ENCODE peak calls at places on chromosome 20, in ten cellular contexts. Q is OCI-LY7; W is heart right ventricle; S is upper lobe of right lung; O is naive thymus-derived CD4-positive, alpha-beta T cell; I is body of pancreas; T is right cardiac atrium; Z is IMR-90; U is psoas muscle; G is PC-9. F is an unnamed sample. For H3K4me1, the result is how much of the 10 kb centered on the place peaks cover.

GRCh38 chr20:47720636-47721427 is 64.4 kb downstream of the SULF2 start:
- DNase-seq in Q (no peak), W (no peak), S (no peak), O (no peak), I (no peak), T (no peak), Z (peak), U (no peak), G (no peak), F (no peak)

GRCh38 chr20:3105256-3106137 is 21.0 kb upstream of the AVP start:
- DNase-seq in Q (no peak), W (no peak), S (no peak), O (no peak), I (no peak), T (no peak), Z (no peak), U (no peak), G (no peak), F (no peak)

GRCh38 chr20:18019068-18019467 is 38.6 kb downstream of the OVOL2 start:
- DNase-seq in Q (peak), W (no peak), S (no peak), O (no peak), I (no peak), T (no peak), Z (peak), U (no peak), G (no peak), F (no peak)

GRCh38 chr20:38435555-38435939 is 419 bp upstream of the SNHG17 start:
- DNase-seq in Q (no peak), W (no peak), S (no peak), O (no peak), I (no peak), T (no peak), Z (peak), U (no peak), G (no peak), F (no peak)

GRCh38 chr20:58407966-58408557 is 19.0 kb downstream of the VAPB start:
- DNase-seq in Q (peak), W (no peak), S (no peak), O (peak), I (peak), T (no peak), Z (no peak), U (no peak), G (no peak), F (no peak)

GRCh38 chr20:49377326-49377725 is 99.5 kb upstream of the ZNFX1 start:
- DNase-seq in Q (no peak), W (no peak), S (no peak), O (no peak), I (no peak), T (no peak), Z (no peak), U (no peak), G (no peak), F (no peak)

GRCh38 chr20:44409132-44409600 is 53.7 kb downstream of the HNF4A start:
- DNase-seq in Q (no peak), W (no peak), S (no peak), O (no peak), I (no peak), T (no peak), Z (peak), U (no peak), G (no peak), F (no peak)

GRCh38 chr20:3889489-3890409 is 562 bp downstream of the PANK2 start:
- DNase-seq in Q (peak), W (peak), S (peak), O (no peak), I (peak), T (peak), Z (no peak), U (peak), G (peak), F (peak)

GRCh38 chr20:43564993-43565757 is 6.3 kb downstream of the SGK2 start:
- DNase-seq in Q (no peak), W (no peak), S (no peak), O (no peak), I (no peak), T (no peak), Z (no peak), U (no peak), G (no peak), F (no peak)

GRCh38 chr20:45908086-45908485 is 3.9 kb downstream of the PLTP start:
- DNase-seq in Q (no peak), W (no peak), S (no peak), O (no peak), I (no peak), T (no peak), Z (no peak), U (no peak), G (no peak), F (no peak)

GRCh38 chr20:53493201-53493908 is 100.3 kb downstream of the ZNF217 start:
- DNase-seq in Q (no peak), W (no peak), S (no peak), O (no peak), I (no peak), T (no peak), Z (no peak), U (no peak), G (no peak), F (no peak)

GRCh38 chr20:11502051-11502450 is 415.6 kb upstream of the BTBD3 start:
- DNase-seq in Q (no peak), W (no peak), S (no peak), O (no peak), I (no peak), T (no peak), Z (peak), U (no peak), G (no peak), F (no peak)

GRCh38 chr20:34365765-34366213 is 2.7 kb downstream of the ITCH start:
- DNase-seq in Q (peak), W (no peak), S (no peak), O (no peak), I (no peak), T (no peak), Z (no peak), U (no peak), G (no peak), F (no peak)

GRCh38 chr20:51969191-51969590 is 166.9 kb upstream of the SALL4 start:
- DNase-seq in Q (no peak), W (no peak), S (no peak), O (no peak), I (no peak), T (no peak), Z (no peak), U (no peak), G (no peak), F (no peak)

GRCh38 chr20:44218441-44218840 is 7.9 kb upstream of the OSER1 start:
- DNase-seq in Q (no peak), W (no peak), S (no peak), O (peak), I (no peak), T (no peak), Z (no peak), U (no peak), G (no peak), F (peak)

GRCh38 chr20:37880726-37881591 is 22.0 kb upstream of the VSTM2L start:
- DNase-seq in Q (no peak), W (peak), S (no peak), O (no peak), I (no peak), T (peak), Z (no peak), U (peak), G (no peak), F (no peak)

GRCh38 chr20:57894096-57894495 is 184.3 kb upstream of the PMEPA1 start:
- DNase-seq in Q (no peak), W (no peak), S (no peak), O (no peak), I (no peak), T (no peak), Z (no peak), U (no peak), G (no peak), F (no peak)

GRCh38 chr20:13464702-13465101 is 174.0 kb downstream of the TASP1 start:
- DNase-seq in Q (no peak), W (no peak), S (no peak), O (no peak), I (no peak), T (no peak), Z (peak), U (no peak), G (no peak), F (no peak)

GRCh38 chr20:52847739-52848359 is 124.3 kb upstream of the TSHZ2 start:
- DNase-seq in Q (no peak), W (no peak), S (no peak), O (no peak), I (no peak), T (no peak), Z (no peak), U (no peak), G (no peak), F (no peak)

GRCh38 chr20:57638173-57638894 is 18.1 kb upstream of the ZBP1 start:
- DNase-seq in Q (no peak), W (no peak), S (no peak), O (no peak), I (no peak), T (peak), Z (no peak), U (no peak), G (no peak), F (no peak)

GRCh38 chr20:43040427-43040826 is 149.3 kb downstream of the PTPRT start:
- DNase-seq in Q (peak), W (no peak), S (no peak), O (no peak), I (peak), T (no peak), Z (no peak), U (no peak), G (no peak), F (no peak)

GRCh38 chr20:17614812-17615644 is 45.2 kb downstream of the DSTN start:
- DNase-seq in Q (no peak), W (no peak), S (peak), O (no peak), I (peak), T (peak), Z (no peak), U (no peak), G (no peak), F (no peak)

GRCh38 chr20:17621229-17621968 is 51.5 kb downstream of the DSTN start:
- DNase-seq in Q (no peak), W (no peak), S (peak), O (no peak), I (peak), T (peak), Z (no peak), U (no peak), G (no peak), F (no peak)

GRCh38 chr20:48102821-48103635 is 317.7 kb upstream of the SULF2 start:
- DNase-seq in Q (no peak), W (no peak), S (peak), O (no peak), I (no peak), T (no peak), Z (no peak), U (no peak), G (no peak), F (no peak)

GRCh38 chr20:13936781-13937576 is 53.4 kb downstream of the SEL1L2 start:
- DNase-seq in Q (no peak), W (no peak), S (no peak), O (no peak), I (no peak), T (no peak), Z (no peak), U (no peak), G (no peak), F (no peak)

GRCh38 chr20:6637160-6637579 is 130.3 kb upstream of the BMP2 start:
- DNase-seq in Q (no peak), W (no peak), S (no peak), O (no peak), I (no peak), T (no peak), Z (no peak), U (no peak), G (no peak), F (no peak)

GRCh38 chr20:36885355-36885754 is 9.4 kb downstream of the TLDC2 start:
- DNase-seq in Q (no peak), W (no peak), S (no peak), O (no peak), I (no peak), T (no peak), Z (no peak), U (no peak), G (no peak), F (no peak)

GRCh38 chr20:3681931-3682820 is at the start of gene ADAM33:
- DNase-seq in Q (no peak), W (peak), S (no peak), O (no peak), I (no peak), T (peak), Z (no peak), U (peak), G (no peak), F (no peak)

GRCh38 chr20:61849822-61850221 is 215.9 kb downstream of the TAF4 start:
- DNase-seq in Q (no peak), W (no peak), S (no peak), O (no peak), I (no peak), T (no peak), Z (no peak), U (no peak), G (no peak), F (no peak)

GRCh38 chr20:61849376-61849775 is 216.3 kb downstream of the TAF4 start:
- DNase-seq in Q (no peak), W (no peak), S (no peak), O (no peak), I (no peak), T (no peak), Z (no peak), U (no peak), G (no peak), F (no peak)

GRCh38 chr20:61848851-61849250 is 216.8 kb downstream of the TAF4 start:
- DNase-seq in Q (no peak), W (no peak), S (no peak), O (no peak), I (no peak), T (no peak), Z (no peak), U (no peak), G (no peak), F (no peak)

GRCh38 chr20:61850926-61851900 is 214.5 kb downstream of the TAF4 start:
- DNase-seq in Q (no peak), W (no peak), S (no peak), O (no peak), I (no peak), T (peak), Z (peak), U (peak), G (no peak), F (no peak)

DNA sequence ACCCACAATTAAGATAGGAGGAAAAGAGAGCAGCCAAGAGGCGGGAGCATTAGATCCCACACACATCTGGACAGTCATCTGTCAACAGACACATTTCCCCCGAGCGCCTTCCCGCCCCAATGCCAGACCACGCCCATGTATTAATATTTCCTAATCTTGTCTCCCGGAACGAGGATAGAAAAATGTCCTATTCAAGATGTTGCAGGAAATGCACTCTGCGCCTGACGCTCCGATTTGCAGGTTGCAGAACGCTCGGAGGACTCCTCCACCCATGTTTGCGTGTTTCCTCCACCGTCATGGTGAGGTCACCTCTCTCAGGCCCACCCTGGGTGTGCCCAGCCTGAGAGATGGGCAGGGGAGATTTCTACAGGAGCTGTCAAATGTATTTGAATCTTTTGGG is 215.2 kb downstream of the TAF4 start:
- DNase-seq in Q (no peak), W (no peak), S (no peak), O (no peak), I (no peak), T (no peak), Z (no peak), U (no peak), G (no peak), F (no peak)
- H3K4me1 ChIP-seq in Q (under half), W (under half), S (under half), O (under half), I (under half), T (under half), Z (under half), U (under half), G (under half), F (under half)

GRCh38 chr20:435558-435957 is 26.8 kb downstream of the TBC1D20 start:
- DNase-seq in Q (no peak), W (no peak), S (no peak), O (no peak), I (no peak), T (no peak), Z (no peak), U (no peak), G (no peak), F (no peak)
- H3K4me1 ChIP-seq in Q (under half), W (under half), S (under half), O (half or more), I (under half), T (under half), Z (under half), U (under half), G (under half), F (under half)

DNA sequence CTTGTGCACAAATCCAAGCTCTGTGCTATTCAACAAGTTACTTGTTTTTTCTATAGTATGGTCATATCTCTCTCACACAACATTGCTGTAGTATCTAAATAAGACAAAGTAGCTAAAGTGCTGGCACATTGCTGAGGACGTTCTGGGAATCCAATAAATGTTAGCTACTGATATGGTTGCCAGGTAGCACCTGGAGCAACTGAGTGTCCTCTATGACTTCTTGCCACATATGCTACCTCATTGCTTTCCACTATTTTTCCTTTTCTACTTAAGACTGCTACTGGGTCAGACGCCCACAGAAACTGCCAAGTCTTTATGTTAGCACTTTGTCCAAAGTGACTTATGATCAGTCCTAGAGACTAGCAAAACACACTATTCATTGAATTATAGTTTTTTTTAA is 85.3 kb downstream of the SYCP2 start:
- DNase-seq in Q (no peak), W (no peak), S (no peak), O (no peak), I (no peak), T (no peak), Z (no peak), U (no peak), G (no peak), F (no peak)
- H3K4me1 ChIP-seq in Q (under half), W (under half), S (under half), O (under half), I (under half), T (under half), Z (under half), U (under half), G (under half), F (under half)

GRCh38 chr20:63636752-63637633 is 10.1 kb upstream of the GMEB2 start:
- DNase-seq in Q (no peak), W (no peak), S (no peak), O (no peak), I (no peak), T (no peak), Z (peak), U (no peak), G (no peak), F (no peak)
- H3K4me1 ChIP-seq in Q (under half), W (under half), S (under half), O (under half), I (under half), T (under half), Z (under half), U (under half), G (under half), F (half or more)

GRCh38 chr20:23636182-23636907 is 1.4 kb downstream of the CST3 start:
- DNase-seq in Q (no peak), W (no peak), S (no peak), O (no peak), I (no peak), T (peak), Z (no peak), U (no peak), G (no peak), F (no peak)

GRCh38 chr20:23636908-23637281 is 860 bp downstream of the CST3 start:
- DNase-seq in Q (no peak), W (no peak), S (no peak), O (no peak), I (no peak), T (no peak), Z (no peak), U (no peak), G (no peak), F (no peak)

GRCh38 chr20:23639490-23639958 is 1.8 kb upstream of the CST3 start:
- DNase-seq in Q (no peak), W (no peak), S (no peak), O (no peak), I (no peak), T (peak), Z (no peak), U (no peak), G (peak), F (no peak)

GRCh38 chr20:23638309-23638708 is 554 bp upstream of the CST3 start:
- DNase-seq in Q (no peak), W (no peak), S (no peak), O (no peak), I (no peak), T (peak), Z (no peak), U (no peak), G (no peak), F (no peak)

DNA sequence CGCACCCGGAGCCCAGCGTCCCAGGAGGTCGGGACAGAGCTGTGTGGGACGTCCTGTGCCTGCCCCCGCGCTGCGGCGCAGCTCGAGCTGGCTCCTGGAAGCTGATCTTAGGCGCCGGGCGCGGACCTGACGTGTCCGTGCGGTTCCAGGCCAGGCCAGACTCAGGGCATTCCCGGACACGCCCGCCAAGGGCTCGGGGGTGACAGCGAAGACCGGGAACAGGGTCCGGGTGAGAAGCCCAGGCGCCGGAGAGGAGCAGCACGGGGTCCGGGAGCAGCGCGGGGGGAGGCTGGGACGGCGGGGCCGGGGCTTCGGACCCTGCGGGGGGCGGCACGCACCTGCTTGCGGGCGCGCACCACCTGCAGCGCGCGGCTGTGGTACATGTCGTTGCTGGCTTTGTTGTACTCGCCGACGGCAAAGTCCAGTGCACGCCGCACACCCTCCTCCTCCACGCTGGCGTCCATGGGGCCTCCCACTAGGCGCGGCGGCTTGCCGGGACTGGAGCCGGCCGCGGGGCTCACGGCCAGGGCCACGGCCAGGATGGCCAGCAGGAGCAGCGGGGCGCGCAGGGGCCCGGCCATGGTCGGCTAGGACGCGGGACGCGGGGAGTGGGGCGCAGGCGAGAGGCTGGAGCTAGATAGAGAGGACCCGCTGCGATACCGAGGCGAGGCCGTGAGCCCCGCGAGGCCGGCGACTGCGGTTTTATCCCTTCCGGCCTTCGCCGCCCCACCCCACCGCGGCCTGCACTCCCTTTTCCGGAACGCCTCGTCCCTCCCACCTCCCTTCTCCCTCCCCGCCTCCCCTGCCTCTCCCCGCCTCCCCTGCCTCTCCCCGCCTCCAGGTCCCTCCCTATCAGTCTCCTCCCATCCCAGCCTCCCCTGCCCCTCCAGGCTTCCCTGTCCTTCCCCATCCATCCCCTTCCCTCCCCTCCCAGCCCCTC is at the start of gene CST3:
- DNase-seq in Q (no peak), W (peak), S (peak), O (no peak), I (peak), T (peak), Z (peak), U (peak), G (peak), F (no peak)
- H3K4me1 ChIP-seq in Q (under half), W (under half), S (under half), O (under half), I (under half), T (under half), Z (under half), U (half or more), G (half or more), F (under half)

F was measured in effector memory CD4-positive, alpha-beta T cell.